ENCODE peak calls at places on chromosomes 3 and 15, in eight cellular contexts. L is EH; N is WERI-Rb-1; E is hepatic stellate cell; M is effector CD4-positive, alpha-beta T cell; U is stimulated activated CD8-positive, alpha-beta memory T cell treated with anti-CD3 and anti-CD28 coated beads, Interleukin-12 subunit alpha, Interleukin-12 subunit beta, amount 100 ng/mL, for 4 hours; O is activated CD8-positive, alpha-beta T cell treated with anti-CD3 and anti-CD28 coated beads for 36 hours; Z is SW480. H is an unnamed sample.

GRCh38 chr15:85494035-85494793 is 113.8 kb downstream of the AKAP13 start:
- DNase-seq in O (no peak), M (no peak), Z (peak), E (peak), N (no peak), L (peak), U (no peak), H (peak)

GRCh38 chr15:75943713-75944215 is 40.1 kb downstream of the FBXO22 start:
- DNase-seq in N (no peak), Z (no peak), U (no peak), L (peak), E (no peak), O (no peak), M (no peak), H (no peak)

GRCh38 chr15:71962537-71962936 is 152.2 kb downstream of the NR2E3 start:
- DNase-seq in O (no peak), Z (no peak), U (no peak), M (no peak), L (no peak), N (no peak), E (no peak), H (peak)

GRCh38 chr3:188389711-188390346 is 235.9 kb downstream of the LPP start:
- DNase-seq in O (peak), E (no peak), Z (no peak), N (no peak), U (peak), M (no peak), L (peak), H (no peak)

GRCh38 chr3:53842436-53843194 is 3.6 kb downstream of the CHDH start:
- DNase-seq in N (no peak), U (no peak), Z (peak), E (no peak), L (peak), M (no peak), O (no peak), H (no peak)

GRCh38 chr3:157107037-157107436 is 52.9 kb downstream of the CCNL1 start:
- DNase-seq in E (no peak), L (no peak), O (no peak), M (no peak), N (no peak), U (no peak), Z (no peak), H (no peak)

GRCh38 chr3:37935756-37936666 is 54.6 kb upstream of the VILL start:
- DNase-seq in M (no peak), Z (peak), N (no peak), U (no peak), E (peak), O (no peak), L (peak), H (peak)

GRCh38 chr15:90765966-90766365 is 48.8 kb downstream of the BLM start:
- DNase-seq in E (no peak), M (no peak), N (no peak), U (no peak), O (no peak), Z (no peak), L (peak), H (peak)

GRCh38 chr3:178182337-178182761 is 353.9 kb upstream of the KCNMB2 start:
- DNase-seq in U (no peak), E (no peak), Z (no peak), N (no peak), M (no peak), O (no peak), L (no peak), H (no peak)

GRCh38 chr3:123880998-123881561 is 3.1 kb downstream of the MYLK start:
- DNase-seq in L (peak), E (peak), N (peak), U (no peak), M (no peak), Z (peak), O (no peak), H (peak)

GRCh38 chr3:30448436-30448835 is 158.0 kb upstream of the TGFBR2 start:
- DNase-seq in L (peak), M (no peak), U (no peak), O (no peak), E (no peak), N (no peak), Z (no peak), H (peak)

GRCh38 chr3:107416886-107417285 is 39.6 kb downstream of the CCDC54 start:
- DNase-seq in Z (no peak), N (no peak), L (peak), E (no peak), O (no peak), U (no peak), M (no peak), H (peak)

GRCh38 chr3:129057249-129057648 is 3.3 kb upstream of the GP9 start:
- DNase-seq in O (no peak), Z (no peak), U (no peak), N (no peak), M (no peak), L (no peak), E (no peak), H (no peak)

GRCh38 chr3:105387122-105387751 is 20.5 kb downstream of the ALCAM start:
- DNase-seq in O (no peak), L (peak), M (no peak), Z (no peak), E (no peak), U (no peak), N (no peak), H (peak)

GRCh38 chr3:28576590-28577220 is 228.1 kb upstream of the AZI2 start:
- DNase-seq in O (no peak), U (no peak), E (no peak), Z (no peak), N (no peak), M (no peak), L (no peak), H (no peak)

GRCh38 chr3:125150525-125151436 is 61.8 kb downstream of the SLC12A8 start:
- DNase-seq in O (peak), U (no peak), M (peak), N (peak), E (no peak), L (peak), Z (peak), H (peak)

GRCh38 chr3:195574497-195575304 is 9.0 kb downstream of the APOD start:
- DNase-seq in Z (no peak), N (no peak), E (no peak), L (no peak), U (no peak), M (no peak), O (no peak), H (no peak)

GRCh38 chr3:8937064-8938020 is 25.9 kb downstream of the RAD18 start:
- DNase-seq in Z (peak), N (no peak), U (no peak), O (no peak), E (peak), M (no peak), L (peak), H (peak)